ENCODE peak calls at places on chromosomes 12 and 14, in six cellular contexts. Y is IMR-90, H is neuronal stem cell, W is trophoblast cell, N is mesenchymal stem cell, I is H1. S is an unnamed sample.

GRCh38 chr12:47742253-47742825 is 16.3 kb downstream of the RAPGEF3 start:
- DNase-seq in Y (no peak), H (no peak), W (peak; percentile 75), N (peak; percentile 35), I (no peak), S (peak; percentile 82)

GRCh38 chr14:34110531-34110930 is 159.7 kb upstream of the EGLN3 start:
- DNase-seq in Y (no peak), H (no peak), W (no peak), N (no peak), I (no peak), S (no peak)

GRCh38 chr12:110279976-110280783 is 867 bp upstream of the ATP2A2 start:
- DNase-seq in Y (peak; percentile 33), H (peak; percentile 70), W (peak; percentile 44), N (peak; percentile 73), I (no peak), S (peak; percentile 65)

GRCh38 chr14:53019391-53019790 is 68.5 kb upstream of the FERMT2 start:
- DNase-seq in Y (peak; percentile 64), H (no peak), W (no peak), N (no peak), I (no peak), S (no peak)

GRCh38 chr12:46269429-46270241 is 792 bp upstream of the SLC38A1 start:
- DNase-seq in Y (no peak), H (no peak), W (peak; percentile 61), N (peak; percentile 52), I (no peak), S (peak; percentile 64)

GRCh38 chr14:55277972-55278740 is 6.9 kb downstream of the FBXO34 start:
- DNase-seq in Y (no peak), H (no peak), W (no peak), N (peak; percentile 6), I (no peak), S (no peak)

GRCh38 chr12:42730286-42730685 is 140.7 kb upstream of the PRICKLE1 start:
- DNase-seq in Y (peak; percentile 39), H (no peak), W (peak; percentile 91), N (peak; percentile 18), I (no peak), S (no peak)

GRCh38 chr14:31243860-31244259 is 36.3 kb upstream of the HECTD1 start:
- DNase-seq in Y (no peak), H (no peak), W (peak; percentile 77), N (no peak), I (no peak), S (peak; percentile 59)

GRCh38 chr12:4327293-4327692 is 6.3 kb downstream of the TIGAR start:
- DNase-seq in Y (no peak), H (no peak), W (no peak), N (no peak), I (no peak), S (no peak)
- H4K91ac ChIP-seq in Y (no peak overlapping the region), H (no peak overlapping the region), W (no peak overlapping the region), N (no peak overlapping the region), I (no peak overlapping the region), S (no peak overlapping the region)

GRCh38 chr14:73136387-73137221 is at the start of gene PSEN1:
- DNase-seq in Y (peak; percentile 88), H (peak; percentile 91), W (peak; percentile 96), N (peak; percentile 94), I (peak; percentile 69), S (peak; percentile 97)

GRCh38 chr14:73136085-73136386 is 271 bp upstream of the PSEN1 start:
- DNase-seq in Y (no peak), H (no peak), W (no peak), N (no peak), I (no peak), S (no peak)

GRCh38 chr14:73133795-73134194 is 2.5 kb upstream of the PSEN1 start:
- DNase-seq in Y (no peak), H (no peak), W (no peak), N (no peak), I (no peak), S (no peak)
- H4K91ac ChIP-seq in Y (no peak overlapping the region), H (no peak overlapping the region), W (no peak overlapping the region), N (no peak overlapping the region), I (no peak overlapping the region), S (no peak overlapping the region)

DNA sequence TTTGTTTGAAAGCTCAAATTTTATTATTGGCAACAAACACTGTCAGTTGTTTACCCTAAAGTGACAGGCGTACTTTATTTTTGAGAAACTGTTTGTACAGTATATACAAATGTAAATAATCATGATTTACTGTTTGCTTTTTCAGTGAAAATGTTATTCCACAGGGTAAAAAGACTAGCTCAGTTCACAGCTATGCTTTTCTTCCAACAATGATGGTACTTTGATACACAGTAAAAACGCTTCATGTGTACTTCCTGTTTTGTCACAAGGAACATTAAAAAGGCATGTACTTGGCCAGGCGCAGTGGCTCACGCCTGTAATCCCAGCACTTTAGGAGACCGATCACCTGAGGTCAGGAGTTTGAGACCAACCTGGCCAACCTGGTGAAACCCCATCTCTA is 53.7 kb downstream of the MON2 start:
- DNase-seq in Y (no peak), H (no peak), W (no peak), N (no peak), I (no peak), S (no peak)
- H4K91ac ChIP-seq in Y (no peak overlapping the region), H (no peak overlapping the region), W (no peak overlapping the region), N (no peak overlapping the region), I (no peak overlapping the region), S (no peak overlapping the region)

GRCh38 chr14:96055753-96056508 is 16.8 kb downstream of the C14orf132 start:
- DNase-seq in Y (no peak), H (no peak), W (no peak), N (no peak), I (no peak), S (no peak)

GRCh38 chr14:96058606-96059200 is 19.5 kb downstream of the C14orf132 start:
- DNase-seq in Y (no peak), H (no peak), W (no peak), N (no peak), I (no peak), S (no peak)

GRCh38 chr14:96059519-96060135 is 20.5 kb downstream of the C14orf132 start:
- DNase-seq in Y (no peak), H (no peak), W (no peak), N (no peak), I (no peak), S (peak; percentile 8)

GRCh38 chr14:96056509-96057422 is 17.6 kb downstream of the C14orf132 start:
- DNase-seq in Y (no peak), H (no peak), W (peak; percentile 42), N (no peak), I (no peak), S (no peak)

GRCh38 chr14:96057738-96058137 is 18.6 kb downstream of the C14orf132 start:
- DNase-seq in Y (no peak), H (no peak), W (no peak), N (no peak), I (no peak), S (no peak)
- H4K91ac ChIP-seq in Y (no peak overlapping the region), H (no peak overlapping the region), W (no peak overlapping the region), N (no peak overlapping the region), I (no peak overlapping the region), S (no peak overlapping the region)

GRCh38 chr14:49959822-49960408 is 67.0 kb downstream of the ARF6 start:
- DNase-seq in Y (no peak), H (no peak), W (peak; percentile 34), N (no peak), I (no peak), S (no peak)
- H4K91ac ChIP-seq in Y (no peak overlapping the region), H (no peak overlapping the region), W (no peak overlapping the region), N (no peak overlapping the region), I (no peak overlapping the region), S (no peak overlapping the region)

GRCh38 chr12:130504110-130504835 is 166.6 kb downstream of the PIWIL1 start:
- DNase-seq in Y (no peak), H (peak; percentile 21), W (no peak), N (no peak), I (no peak), S (peak; percentile 30)

GRCh38 chr12:130508847-130509246 is 171.2 kb downstream of the PIWIL1 start:
- DNase-seq in Y (no peak), H (no peak), W (no peak), N (no peak), I (no peak), S (no peak)

GRCh38 chr12:130508318-130508717 is 170.6 kb downstream of the PIWIL1 start:
- DNase-seq in Y (no peak), H (no peak), W (no peak), N (no peak), I (no peak), S (no peak)

GRCh38 chr12:130504836-130505175 is 167.1 kb downstream of the PIWIL1 start:
- DNase-seq in Y (no peak), H (no peak), W (no peak), N (no peak), I (no peak), S (no peak)

DNA sequence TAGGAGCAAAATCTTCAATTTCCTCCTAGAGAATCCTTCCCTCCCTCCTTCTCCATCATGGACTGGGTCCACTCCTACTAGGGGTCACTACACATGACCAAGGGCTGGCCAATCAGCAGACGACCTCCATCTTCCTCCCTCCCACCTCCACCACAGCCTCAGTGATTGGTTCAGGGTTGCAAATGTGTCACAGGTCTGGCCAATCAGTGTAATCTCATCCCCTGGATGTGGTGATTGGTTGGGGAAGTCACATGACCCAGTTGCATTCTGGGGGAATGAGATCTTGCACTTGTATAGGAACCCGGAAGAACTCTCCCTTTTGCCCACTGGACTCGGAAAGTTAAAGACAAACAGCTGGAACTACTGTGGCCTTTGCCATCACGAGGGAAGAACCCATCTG is 169.2 kb downstream of the PIWIL1 start:
- DNase-seq in Y (no peak), H (no peak), W (no peak), N (no peak), I (no peak), S (no peak)
- H4K91ac ChIP-seq in Y (no peak overlapping the region), H (no peak overlapping the region), W (no peak overlapping the region), N (no peak overlapping the region), I (no peak overlapping the region), S (no peak overlapping the region)

GRCh38 chr12:54603173-54603814 is 14.8 kb upstream of the PPP1R1A start:
- DNase-seq in Y (peak; percentile 65), H (peak; percentile 52), W (peak; percentile 88), N (peak; percentile 66), I (no peak), S (peak; percentile 72)

GRCh38 chr12:54604436-54604835 is 16.0 kb upstream of the PPP1R1A start:
- DNase-seq in Y (no peak), H (no peak), W (peak; percentile 71), N (no peak), I (no peak), S (peak; percentile 23)

GRCh38 chr12:54606556-54606955 is 18.1 kb upstream of the PPP1R1A start:
- DNase-seq in Y (no peak), H (no peak), W (peak; percentile 97), N (no peak), I (no peak), S (peak; percentile 22)

GRCh38 chr12:54603872-54604271 is 15.4 kb upstream of the PPP1R1A start:
- DNase-seq in Y (no peak), H (no peak), W (peak; percentile 87), N (no peak), I (no peak), S (peak; percentile 26)

GRCh38 chr12:54605138-54605970 is 16.9 kb upstream of the PPP1R1A start:
- DNase-seq in Y (no peak), H (no peak), W (peak; percentile 95), N (no peak), I (no peak), S (no peak)
- H4K91ac ChIP-seq in Y (no peak overlapping the region), H (no peak overlapping the region), W (no peak overlapping the region), N (no peak overlapping the region), I (no peak overlapping the region), S (no peak overlapping the region)

S was measured in H9.